ENCODE peak calls at places on chromosomes 12 and 14, in nine cellular contexts. U, K, L, S, M, N, X, I and Z are unnamed samples. For H3K4me1, the result is how much of the 10 kb centered on the place peaks cover.

GRCh38 chr12:130179191-130179590 is 16.9 kb downstream of the FZD10 start:
- DNase-seq in U (no peak), K (no peak), L (peak), S (no peak), M (no peak), N (no peak), X (no peak), I (no peak), Z (no peak)

GRCh38 chr12:122500685-122501488 is at the start of gene ZCCHC8:
- DNase-seq in U (peak), K (peak), L (peak), S (peak), M (peak), N (peak), X (peak), I (peak), Z (peak)

GRCh38 chr14:33509927-33510535 is 440.8 kb downstream of the EGLN3 start:
- DNase-seq in U (no peak), K (no peak), L (no peak), S (no peak), M (no peak), N (no peak), X (no peak), I (no peak), Z (no peak)

GRCh38 chr12:11755311-11755930 is 105.9 kb downstream of the ETV6 start:
- DNase-seq in U (no peak), K (no peak), L (no peak), S (no peak), M (no peak), N (no peak), X (no peak), I (no peak), Z (no peak)

GRCh38 chr14:92470215-92470614 is 43.4 kb upstream of the RIN3 start:
- DNase-seq in U (no peak), K (no peak), L (no peak), S (no peak), M (no peak), N (no peak), X (no peak), I (no peak), Z (no peak)

GRCh38 chr12:76186507-76186906 is 102.0 kb upstream of the NAP1L1 start:
- DNase-seq in U (no peak), K (no peak), L (peak), S (no peak), M (no peak), N (no peak), X (no peak), I (no peak), Z (no peak)

GRCh38 chr12:46472893-46473633 is 100.5 kb upstream of the SLC38A2 start:
- DNase-seq in U (peak), K (no peak), L (no peak), S (no peak), M (no peak), N (no peak), X (no peak), I (peak), Z (no peak)

GRCh38 chr14:97380539-97380941 is 583.4 kb downstream of the VRK1 start:
- DNase-seq in U (no peak), K (no peak), L (peak), S (no peak), M (no peak), N (no peak), X (no peak), I (no peak), Z (no peak)

GRCh38 chr14:88993946-88994345 is 169.5 kb downstream of the TTC8 start:
- DNase-seq in U (no peak), K (no peak), L (peak), S (no peak), M (no peak), N (no peak), X (no peak), I (no peak), Z (no peak)

GRCh38 chr14:101233861-101234587 is 327.3 kb upstream of the DIO3 start:
- DNase-seq in U (no peak), K (no peak), L (no peak), S (peak), M (no peak), N (no peak), X (no peak), I (no peak), Z (no peak)

GRCh38 chr12:68317047-68317667 is 15.0 kb downstream of the MDM1 start:
- DNase-seq in U (peak), K (no peak), L (peak), S (peak), M (peak), N (peak), X (no peak), I (peak), Z (peak)

GRCh38 chr12:9708853-9709252 is 24.0 kb downstream of the CLECL1 start:
- DNase-seq in U (no peak), K (no peak), L (no peak), S (no peak), M (no peak), N (no peak), X (no peak), I (no peak), Z (no peak)
- H3K4me1 ChIP-seq in U (under half), K (under half), L (under half), S (under half), M (under half), N (under half), X (under half), I (under half), Z (under half)

GRCh38 chr14:72599579-72600470 is 294.1 kb downstream of the DPF3 start:
- DNase-seq in U (no peak), K (no peak), L (no peak), S (no peak), M (no peak), N (no peak), X (no peak), I (no peak), Z (no peak)

GRCh38 chr14:72598328-72598727 is 295.6 kb downstream of the DPF3 start:
- DNase-seq in U (no peak), K (no peak), L (no peak), S (peak), M (peak), N (no peak), X (no peak), I (no peak), Z (no peak)

GRCh38 chr14:72603639-72604038 is 290.3 kb downstream of the DPF3 start:
- DNase-seq in U (no peak), K (no peak), L (no peak), S (no peak), M (no peak), N (no peak), X (no peak), I (no peak), Z (no peak)

GRCh38 chr14:72597834-72598233 is 296.1 kb downstream of the DPF3 start:
- DNase-seq in U (no peak), K (no peak), L (no peak), S (no peak), M (no peak), N (no peak), X (no peak), I (no peak), Z (no peak)

DNA sequence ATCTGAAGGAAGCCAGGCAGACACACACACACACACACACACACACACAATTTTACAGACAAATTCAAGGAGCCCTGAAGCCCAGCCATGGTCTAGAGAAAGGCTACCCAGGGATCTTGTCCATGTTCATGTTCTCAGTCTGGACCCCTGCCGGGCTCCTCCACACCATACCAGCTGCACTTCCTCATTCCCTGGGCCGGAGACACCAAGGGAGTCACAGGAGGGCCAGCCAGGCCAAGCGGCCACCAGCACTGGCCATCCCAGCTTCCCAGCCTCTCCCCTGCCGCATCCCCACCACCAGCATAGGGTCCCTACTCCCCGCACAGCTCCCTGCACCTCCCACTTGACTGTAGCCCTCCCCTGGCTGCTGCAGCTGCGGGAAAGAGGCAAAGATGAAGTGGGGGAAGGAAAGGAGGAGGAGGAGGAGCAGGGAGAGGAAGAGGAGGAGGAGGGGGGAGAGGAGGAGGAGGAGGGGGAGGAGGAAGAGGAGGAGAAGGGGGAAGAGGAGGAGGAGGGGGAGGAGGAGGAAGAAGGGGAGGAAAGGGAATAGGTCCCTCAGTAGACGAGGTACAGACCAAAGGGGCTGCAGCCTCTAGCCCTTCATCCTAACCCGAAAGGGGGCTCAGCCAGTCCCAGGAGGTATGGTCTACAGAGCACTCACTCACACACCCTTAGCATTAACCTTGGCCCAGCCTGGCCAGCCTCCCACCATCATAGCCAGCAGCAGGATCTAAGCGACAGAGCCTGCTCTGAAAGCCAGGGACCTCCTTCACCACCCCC is 293.2 kb downstream of the DPF3 start:
- DNase-seq in U (no peak), K (no peak), L (no peak), S (no peak), M (no peak), N (no peak), X (no peak), I (no peak), Z (no peak)
- H3K4me3 ChIP-seq in U (no peak), K (no peak), L (no peak), S (no peak), M (no peak), N (no peak), X (no peak), I (no peak), Z (no peak)

GRCh38 chr14:63933110-63933509 is 80.3 kb downstream of the SYNE2 start:
- DNase-seq in U (no peak), K (no peak), L (no peak), S (no peak), M (no peak), N (no peak), X (no peak), I (no peak), Z (peak)

GRCh38 chr14:63939006-63939270 is 86.1 kb downstream of the SYNE2 start:
- DNase-seq in U (no peak), K (no peak), L (no peak), S (no peak), M (no peak), N (no peak), X (no peak), I (no peak), Z (no peak)

GRCh38 chr14:63938198-63939005 is 85.6 kb downstream of the SYNE2 start:
- DNase-seq in U (no peak), K (no peak), L (peak), S (peak), M (no peak), N (peak), X (no peak), I (no peak), Z (peak)

GRCh38 chr14:63928744-63929174 is 76.0 kb downstream of the SYNE2 start:
- DNase-seq in U (no peak), K (no peak), L (no peak), S (no peak), M (no peak), N (no peak), X (no peak), I (no peak), Z (no peak)

GRCh38 chr14:63933701-63934100 is 80.9 kb downstream of the SYNE2 start:
- DNase-seq in U (no peak), K (no peak), L (no peak), S (no peak), M (no peak), N (no peak), X (no peak), I (no peak), Z (no peak)
- H3K27ac ChIP-seq in U (no peak), K (peak), L (no peak), S (no peak), M (no peak), N (no peak), X (no peak), I (no peak), Z (no peak)

GRCh38 chr12:34151019-34151418 is 128.7 kb downstream of the ALG10 start:
- DNase-seq in U (no peak), K (no peak), L (no peak), S (no peak), M (no peak), N (no peak), X (no peak), I (no peak), Z (no peak)
- H3K4me1 ChIP-seq in U (under half), K (under half), L (under half), S (under half), M (under half), N (under half), X (under half), I (under half), Z (under half)

DNA sequence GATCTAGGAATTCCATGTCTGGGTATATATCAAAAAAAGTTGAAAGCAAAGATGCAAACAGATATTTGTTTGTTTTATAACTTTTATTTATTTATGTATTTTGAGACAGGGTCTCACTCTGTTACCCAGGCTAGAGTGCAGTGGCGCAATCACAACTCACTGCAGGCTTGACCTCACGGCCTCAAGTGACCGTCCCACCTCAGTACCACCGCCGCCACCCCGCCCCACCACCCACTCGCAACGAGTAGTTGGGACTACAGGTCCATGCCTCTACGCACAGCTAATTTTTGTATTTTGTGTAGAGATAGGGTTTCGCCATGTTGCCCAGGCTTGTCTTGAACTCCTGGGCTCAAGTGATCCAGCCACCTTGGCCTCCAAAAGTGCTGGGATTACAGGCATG is 66.5 kb upstream of the KTN1 start:
- DNase-seq in U (no peak), K (no peak), L (no peak), S (no peak), M (no peak), N (no peak), X (no peak), I (no peak), Z (no peak)
- H3K4me3 ChIP-seq in U (no peak), K (no peak), L (no peak), S (no peak), M (no peak), N (no peak), X (no peak), I (no peak), Z (no peak)

GRCh38 chr12:15700595-15700994 is 88.6 kb downstream of the EPS8 start:
- DNase-seq in U (no peak), K (no peak), L (no peak), S (no peak), M (no peak), N (no peak), X (no peak), I (peak), Z (no peak)
- H3K27ac ChIP-seq in U (no peak), K (peak), L (no peak), S (no peak), M (peak), N (no peak), X (no peak), I (peak), Z (no peak)